ENCODE peak calls at places on chromosomes 13 and 19, in ten cellular contexts. Y is H1, C is coronary artery, H is AG04450, L is GM13976, E is astrocyte of the spinal cord, M is AG10803, F is progenitor cell of endocrine pancreas, Q is MM.1S, U is A673. X is an unnamed sample.

GRCh38 chr19:44648536-44649370 is 5.0 kb downstream of the PVR start:
- DNase-seq in Y (no peak), C (no peak), H (no peak), L (no peak), E (peak), M (peak), F (no peak), Q (no peak), U (no peak), X (no peak)

GRCh38 chr13:113654175-113654560 is 3.8 kb downstream of the ATP4B start:
- DNase-seq in Y (no peak), C (peak), H (no peak), L (no peak), E (no peak), M (no peak), F (no peak), Q (no peak), U (no peak), X (no peak)

GRCh38 chr13:32267836-32268439 is 47.2 kb downstream of the ZAR1L start:
- DNase-seq in Y (peak), C (no peak), H (no peak), L (peak), E (no peak), M (no peak), F (peak), Q (peak), U (no peak), X (peak)

GRCh38 chr13:20270163-20270865 is 38.2 kb upstream of the GJB6 start:
- DNase-seq in Y (no peak), C (no peak), H (no peak), L (no peak), E (peak), M (no peak), F (no peak), Q (no peak), U (no peak), X (no peak)

GRCh38 chr19:23547156-23547555 is 139.9 kb downstream of the ZNF675 start:
- DNase-seq in Y (no peak), C (no peak), H (no peak), L (no peak), E (no peak), M (no peak), F (no peak), Q (no peak), U (no peak), X (no peak)

GRCh38 chr19:30718728-30719127 is 346.5 kb downstream of the ZNF536 start:
- DNase-seq in Y (no peak), C (no peak), H (no peak), L (no peak), E (no peak), M (no peak), F (no peak), Q (no peak), U (peak), X (no peak)

GRCh38 chr19:15124572-15125231 is 17.5 kb downstream of the SYDE1 start:
- DNase-seq in Y (no peak), C (no peak), H (no peak), L (peak), E (no peak), M (no peak), F (peak), Q (no peak), U (no peak), X (peak)

GRCh38 chr13:111342716-111343115 is 22.3 kb downstream of the TEX29 start:
- DNase-seq in Y (no peak), C (no peak), H (no peak), L (no peak), E (no peak), M (no peak), F (no peak), Q (no peak), U (no peak), X (no peak)

GRCh38 chr13:110338441-110339101 is 31.5 kb downstream of the COL4A2 start:
- DNase-seq in Y (no peak), C (peak), H (no peak), L (no peak), E (peak), M (peak), F (no peak), Q (no peak), U (no peak), X (no peak)

GRCh38 chr13:65638572-65639168 is 1591.5 kb downstream of the PCDH9 start:
- DNase-seq in Y (no peak), C (no peak), H (peak), L (no peak), E (peak), M (peak), F (no peak), Q (peak), U (peak), X (no peak)

GRCh38 chr19:2245273-2245672 is 3.9 kb upstream of the AMH start:
- DNase-seq in Y (no peak), C (no peak), H (no peak), L (no peak), E (no peak), M (no peak), F (no peak), Q (no peak), U (no peak), X (no peak)

GRCh38 chr19:31326329-31327028 is 22.8 kb downstream of the TSHZ3 start:
- DNase-seq in Y (no peak), C (no peak), H (no peak), L (no peak), E (no peak), M (no peak), F (no peak), Q (no peak), U (no peak), X (no peak)

GRCh38 chr13:41767801-41768200 is 193.1 kb downstream of the VWA8 start:
- DNase-seq in Y (no peak), C (no peak), H (no peak), L (no peak), E (no peak), M (peak), F (no peak), Q (no peak), U (peak), X (no peak)

GRCh38 chr19:16062789-16063188 is 13.5 kb upstream of the TPM4 start:
- DNase-seq in Y (peak), C (no peak), H (no peak), L (peak), E (no peak), M (no peak), F (peak), Q (peak), U (peak), X (peak)

GRCh38 chr19:45999653-46000121 is 4.4 kb downstream of the CCDC61 start:
- DNase-seq in Y (peak), C (no peak), H (no peak), L (no peak), E (no peak), M (no peak), F (no peak), Q (no peak), U (no peak), X (peak)

GRCh38 chr13:58080806-58081205 is 449.3 kb downstream of the PCDH17 start:
- DNase-seq in Y (no peak), C (no peak), H (no peak), L (no peak), E (no peak), M (no peak), F (no peak), Q (no peak), U (peak), X (no peak)

GRCh38 chr19:6074709-6075403 is 35.4 kb downstream of the RFX2 start:
- DNase-seq in Y (no peak), C (peak), H (no peak), L (no peak), E (no peak), M (no peak), F (no peak), Q (no peak), U (no peak), X (no peak)

GRCh38 chr13:19957320-19958118 is 1.0 kb upstream of the ZMYM2 start:
- DNase-seq in Y (peak), C (peak), H (peak), L (peak), E (peak), M (peak), F (peak), Q (peak), U (peak), X (peak)

GRCh38 chr19:2255982-2256685 is at the start of gene JSRP1:
- DNase-seq in Y (no peak), C (no peak), H (no peak), L (no peak), E (no peak), M (no peak), F (no peak), Q (peak), U (no peak), X (no peak)

GRCh38 chr19:53801257-53801656 is 22.9 kb downstream of the NLRP12 start:
- DNase-seq in Y (no peak), C (no peak), H (no peak), L (no peak), E (no peak), M (no peak), F (no peak), Q (no peak), U (no peak), X (no peak)

GRCh38 chr13:103663996-103664395 is 597.8 kb upstream of the SLC10A2 start:
- DNase-seq in Y (no peak), C (no peak), H (no peak), L (no peak), E (no peak), M (no peak), F (no peak), Q (no peak), U (no peak), X (no peak)

GRCh38 chr19:6125571-6125989 is 9.9 kb upstream of the ACSBG2 start:
- DNase-seq in Y (peak), C (no peak), H (peak), L (peak), E (peak), M (peak), F (no peak), Q (peak), U (peak), X (peak)

GRCh38 chr19:11949201-11949600 is 15.6 kb upstream of the ZNF763 start:
- DNase-seq in Y (no peak), C (no peak), H (no peak), L (no peak), E (no peak), M (no peak), F (no peak), Q (no peak), U (no peak), X (no peak)

GRCh38 chr13:99066219-99066618 is 88.4 kb upstream of the DOCK9 start:
- DNase-seq in Y (no peak), C (no peak), H (no peak), L (no peak), E (no peak), M (no peak), F (no peak), Q (peak), U (no peak), X (no peak)

GRCh38 chr19:32053366-32053765 is 292.0 kb upstream of the ZNF507 start:
- DNase-seq in Y (no peak), C (no peak), H (no peak), L (no peak), E (no peak), M (no peak), F (no peak), Q (no peak), U (no peak), X (no peak)

GRCh38 chr19:50461066-50461875 is 15.0 kb upstream of the EMC10 start:
- DNase-seq in Y (peak), C (no peak), H (peak), L (peak), E (peak), M (peak), F (peak), Q (peak), U (peak), X (peak)
- TF ChIP-seq CTCF in Y (peak), C (peak), H (peak), L (peak), E (peak), M (peak), F (peak), Q (peak), U (peak), X (peak)

GRCh38 chr19:3370214-3370720 is 3.9 kb downstream of the NFIC start:
- DNase-seq in Y (no peak), C (no peak), H (no peak), L (no peak), E (no peak), M (no peak), F (no peak), Q (no peak), U (no peak), X (no peak)
- TF ChIP-seq CTCF in Y (no peak), C (no peak), H (no peak), L (no peak), E (no peak), M (no peak), F (no peak), Q (no peak), U (no peak), X (no peak)

GRCh38 chr13:109206616-109207015 is 577.2 kb downstream of the MYO16 start:
- DNase-seq in Y (no peak), C (no peak), H (no peak), L (no peak), E (no peak), M (no peak), F (no peak), Q (no peak), U (no peak), X (no peak)

GRCh38 chr13:109203587-109203986 is 574.2 kb downstream of the MYO16 start:
- DNase-seq in Y (no peak), C (no peak), H (no peak), L (no peak), E (no peak), M (no peak), F (no peak), Q (no peak), U (no peak), X (no peak)

GRCh38 chr13:109204252-109204651 is 574.8 kb downstream of the MYO16 start:
- DNase-seq in Y (no peak), C (no peak), H (no peak), L (no peak), E (no peak), M (peak), F (no peak), Q (no peak), U (no peak), X (no peak)

GRCh38 chr13:109205315-109205714 is 575.9 kb downstream of the MYO16 start:
- DNase-seq in Y (no peak), C (no peak), H (no peak), L (no peak), E (peak), M (no peak), F (no peak), Q (no peak), U (no peak), X (no peak)

DNA sequence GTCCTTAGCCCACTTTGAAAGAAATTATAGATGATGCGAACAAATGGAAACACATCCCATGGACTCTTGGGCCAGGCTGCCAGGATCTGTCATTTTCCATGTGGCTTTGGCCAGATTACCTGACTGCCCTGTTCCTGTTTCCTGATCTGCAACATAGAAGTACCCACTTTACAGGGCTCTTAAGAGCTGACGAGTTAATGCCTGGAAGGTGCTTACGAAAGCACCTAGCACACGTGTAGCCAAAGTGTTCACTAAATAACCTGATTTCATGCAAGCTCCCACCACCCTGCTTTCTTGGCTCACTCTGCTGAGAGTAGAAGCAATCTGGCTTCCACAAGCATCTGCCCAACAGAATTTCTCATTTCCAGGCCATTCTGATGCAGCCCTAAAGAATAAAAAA is 575.2 kb downstream of the MYO16 start:
- DNase-seq in Y (no peak), C (no peak), H (no peak), L (no peak), E (no peak), M (no peak), F (no peak), Q (no peak), U (no peak), X (no peak)
- TF ChIP-seq CTCF in Y (no peak), C (no peak), H (no peak), L (no peak), E (no peak), M (no peak), F (no peak), Q (no peak), U (no peak), X (no peak)

GRCh38 chr19:49019242-49019932 is 2.5 kb upstream of the LHB start:
- DNase-seq in Y (peak), C (no peak), H (no peak), L (peak), E (no peak), M (peak), F (no peak), Q (no peak), U (peak), X (peak)
- TF ChIP-seq CTCF in Y (peak), C (no peak), H (no peak), L (no peak), E (no peak), M (no peak), F (peak), Q (peak), U (peak), X (no peak)

DNA sequence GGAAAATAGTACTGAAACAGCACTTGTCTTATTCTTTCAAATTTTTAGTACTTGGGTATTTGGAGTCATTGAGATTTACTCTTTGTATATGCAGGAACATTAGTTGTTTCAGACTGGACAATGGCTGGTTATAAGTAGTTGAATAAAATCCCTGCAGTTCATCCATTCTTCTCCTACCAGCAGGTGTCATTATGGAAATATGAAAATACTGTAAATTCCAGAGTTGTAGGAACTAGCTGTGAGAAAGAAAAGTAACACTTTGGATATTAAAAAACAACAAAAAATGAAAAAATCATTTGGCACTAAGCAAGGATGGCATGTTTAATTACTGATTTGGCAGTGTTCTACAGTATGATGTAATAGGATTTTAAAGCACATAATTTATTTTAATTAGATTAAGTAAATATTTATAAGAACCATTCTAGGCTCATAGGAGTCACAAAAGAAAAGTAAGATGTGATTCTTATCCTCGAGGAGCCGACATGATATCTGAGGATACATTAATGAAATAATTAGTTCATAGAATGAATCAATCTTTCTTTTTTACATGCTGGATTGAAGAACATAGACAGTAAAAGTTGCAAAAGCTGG is 155.3 kb downstream of the KCNRG start:
- DNase-seq in Y (no peak), C (no peak), H (no peak), L (no peak), E (peak), M (peak), F (no peak), Q (no peak), U (no peak), X (no peak)
- TF ChIP-seq CTCF in Y (no peak), C (no peak), H (peak), L (no peak), E (peak), M (peak), F (no peak), Q (no peak), U (peak), X (no peak)